ENCODE peak calls at places on chromosomes 3 and 15, in eight cellular contexts. T is RWPE1; J is body of pancreas; F is GM12878; A is Panc1; M is CD8-positive, alpha-beta T cell; R is brain microvascular endothelial cell; S is colonic mucosa. U is an unnamed sample.

GRCh38 chr15:62644874-62645755 is 397.4 kb upstream of the TPM1 start:
- DNase-seq in T (no peak), J (no peak), S (no peak), R (no peak), A (no peak), M (no peak), F (no peak), U (no peak)

GRCh38 chr15:85499498-85499897 is 119.1 kb downstream of the AKAP13 start:
- DNase-seq in M (no peak), A (no peak), F (no peak), S (no peak), J (no peak), R (no peak), T (no peak), U (no peak)

GRCh38 chr3:72231439-72232196 is 446.7 kb upstream of the PROK2 start:
- DNase-seq in T (no peak), J (no peak), M (no peak), R (no peak), S (no peak), A (no peak), F (no peak), U (peak)

GRCh38 chr3:112813016-112813415 is 33.6 kb downstream of the CD200R1L start:
- DNase-seq in A (no peak), S (no peak), M (no peak), R (no peak), F (no peak), T (no peak), J (no peak), U (no peak)

GRCh38 chr3:72299321-72299802 is 514.4 kb upstream of the PROK2 start:
- DNase-seq in S (no peak), F (no peak), J (no peak), T (no peak), M (no peak), A (no peak), R (peak), U (no peak)

GRCh38 chr3:74539879-74540278 is 74.6 kb downstream of the CNTN3 start:
- DNase-seq in T (no peak), M (no peak), S (no peak), R (no peak), A (no peak), J (peak), F (no peak), U (no peak)

GRCh38 chr3:175914785-175915184 is 1055.7 kb downstream of the NAALADL2 start:
- DNase-seq in F (no peak), S (no peak), A (no peak), J (no peak), M (no peak), T (no peak), R (no peak), U (no peak)

GRCh38 chr15:67144609-67145306 is 79.4 kb downstream of the SMAD3 start:
- DNase-seq in T (no peak), M (no peak), F (no peak), A (no peak), J (no peak), R (peak), S (no peak), U (no peak)

GRCh38 chr15:86863226-86863915 is 783.7 kb downstream of the AGBL1 start:
- DNase-seq in A (no peak), S (no peak), R (peak), T (peak), J (no peak), M (no peak), F (no peak), U (no peak)

GRCh38 chr3:78978037-78978436 is 789.8 kb downstream of the ROBO1 start:
- DNase-seq in A (no peak), F (no peak), T (peak), J (no peak), M (no peak), R (no peak), S (no peak), U (no peak)

GRCh38 chr3:164222200-164222599 is 856.1 kb downstream of the SI start:
- DNase-seq in J (no peak), A (no peak), M (no peak), R (no peak), S (no peak), F (no peak), T (no peak), U (no peak)

GRCh38 chr15:40871749-40872617 is 2.1 kb downstream of the RHOV start:
- DNase-seq in S (peak), A (no peak), R (no peak), F (peak), M (no peak), J (peak), T (peak), U (no peak)

GRCh38 chr3:194328080-194328571 is 23.0 kb downstream of the CPN2 start:
- DNase-seq in A (no peak), F (no peak), M (no peak), R (peak), J (peak), S (no peak), T (peak), U (no peak)

GRCh38 chr15:31172606-31173005 is 71.1 kb upstream of the TRPM1 start:
- DNase-seq in A (no peak), M (no peak), F (no peak), T (no peak), S (no peak), J (no peak), R (no peak), U (no peak)

GRCh38 chr3:124282751-124283643 is 291.1 kb upstream of the ROPN1 start:
- DNase-seq in A (no peak), R (no peak), S (no peak), T (no peak), J (no peak), M (no peak), F (no peak), U (no peak)

GRCh38 chr3:184807549-184807948 is 4.4 kb upstream of the VPS8 start:
- DNase-seq in M (no peak), F (no peak), S (no peak), J (no peak), T (no peak), A (no peak), R (no peak), U (no peak)

GRCh38 chr3:71872256-71872655 is 87.3 kb upstream of the PROK2 start:
- DNase-seq in M (no peak), T (no peak), A (no peak), F (no peak), J (no peak), R (no peak), S (no peak), U (no peak)

GRCh38 chr3:129308636-129309035 is 30.0 kb downstream of the HMCES start:
- DNase-seq in F (no peak), R (no peak), T (no peak), A (no peak), M (no peak), S (no peak), J (no peak), U (no peak)

GRCh38 chr3:63960048-63960711 is 48.0 kb upstream of the SCAANT1 start:
- DNase-seq in T (peak), A (peak), R (peak), M (no peak), S (peak), J (peak), F (no peak), U (no peak)

GRCh38 chr3:82376883-82377282 is 615.4 kb upstream of the GBE1 start:
- DNase-seq in S (no peak), A (no peak), F (no peak), R (no peak), J (no peak), M (no peak), T (no peak), U (no peak)

GRCh38 chr3:64145438-64145837 is 79.8 kb downstream of the PRICKLE2 start:
- DNase-seq in A (no peak), F (no peak), M (no peak), T (no peak), R (no peak), J (no peak), S (no peak), U (no peak)

GRCh38 chr3:32837366-32837765 is 19.6 kb downstream of the TRIM71 start:
- DNase-seq in A (no peak), F (no peak), M (no peak), J (no peak), T (no peak), S (no peak), R (no peak), U (no peak)

GRCh38 chr3:51773529-51773928 is 5.5 kb downstream of the IQCF6 start:
- DNase-seq in J (no peak), R (peak), T (no peak), S (no peak), M (no peak), A (no peak), F (no peak), U (no peak)

GRCh38 chr3:3429841-3430240 is 250.3 kb upstream of the CRBN start:
- DNase-seq in J (no peak), A (no peak), T (no peak), R (no peak), F (no peak), S (no peak), M (no peak), U (no peak)

GRCh38 chr3:134009345-134010000 is 20.3 kb downstream of the SLCO2A1 start:
- DNase-seq in M (no peak), A (no peak), F (no peak), S (no peak), T (no peak), J (no peak), R (peak), U (no peak)

GRCh38 chr15:98776607-98777281 is 128.4 kb downstream of the IGF1R start:
- DNase-seq in T (no peak), J (peak), M (no peak), F (peak), S (no peak), A (no peak), R (peak), U (no peak)

GRCh38 chr3:13051066-13051465 is 22.2 kb downstream of the IQSEC1 start:
- DNase-seq in T (no peak), R (no peak), S (no peak), M (no peak), F (no peak), J (no peak), A (no peak), U (no peak)

GRCh38 chr15:41417812-41418211 is 917 bp downstream of the RTF1 start:
- DNase-seq in M (no peak), S (no peak), R (no peak), J (no peak), F (no peak), T (peak), A (no peak), U (no peak)

GRCh38 chr3:126481808-126482502 is 6.3 kb upstream of the ZXDC start:
- DNase-seq in R (no peak), F (no peak), S (peak), J (no peak), T (no peak), M (no peak), A (no peak), U (peak)

GRCh38 chr3:107629556-107629955 is 106.8 kb downstream of the BBX start:
- DNase-seq in F (no peak), R (no peak), J (no peak), S (no peak), T (no peak), A (no peak), M (no peak), U (no peak)

GRCh38 chr15:50262533-50262932 is 3.0 kb downstream of the HDC start:
- DNase-seq in R (no peak), S (no peak), T (no peak), A (no peak), F (no peak), J (no peak), M (peak), U (no peak)

GRCh38 chr3:192727032-192727847 is at the start of gene FGF12:
- DNase-seq in F (no peak), M (no peak), J (peak), T (peak), A (no peak), R (peak), S (peak), U (peak)

GRCh38 chr3:193665370-193665989 is 72.5 kb downstream of the OPA1 start:
- DNase-seq in S (no peak), T (peak), J (no peak), A (peak), F (no peak), M (no peak), R (no peak), U (no peak)

GRCh38 chr3:5517921-5518320 is 330.4 kb downstream of the EDEM1 start:
- DNase-seq in S (no peak), J (no peak), M (no peak), A (no peak), F (no peak), R (no peak), T (no peak), U (no peak)

GRCh38 chr3:108406063-108406660 is 104.2 kb downstream of the MYH15 start:
- DNase-seq in R (no peak), M (no peak), S (no peak), F (no peak), T (no peak), A (no peak), J (no peak), U (no peak)

GRCh38 chr3:118487734-118488133 is 546.9 kb downstream of the IGSF11 start:
- DNase-seq in R (no peak), T (no peak), A (no peak), F (no peak), M (no peak), J (no peak), S (no peak), U (no peak)

GRCh38 chr3:116453676-116454346 is 8.5 kb upstream of the LSAMP start:
- DNase-seq in J (no peak), F (no peak), T (no peak), M (no peak), S (no peak), R (no peak), A (no peak), U (no peak)

GRCh38 chr3:129543999-129544398 is 1.0 kb downstream of the H1-8 start:
- DNase-seq in M (no peak), R (no peak), S (no peak), J (no peak), T (no peak), A (no peak), F (no peak), U (no peak)

GRCh38 chr15:49646891-49647290 is 26.0 kb downstream of the DTWD1 start:
- DNase-seq in A (no peak), J (no peak), T (no peak), S (no peak), M (no peak), R (no peak), F (no peak), U (no peak)

GRCh38 chr15:33865416-33865815 is 102.9 kb upstream of the CHRM5 start:
- DNase-seq in M (no peak), F (no peak), T (no peak), R (no peak), J (no peak), A (no peak), S (no peak), U (no peak)

GRCh38 chr15:33860749-33861148 is 107.5 kb upstream of the CHRM5 start:
- DNase-seq in M (no peak), A (no peak), R (peak), S (no peak), T (peak), F (no peak), J (no peak), U (no peak)

GRCh38 chr15:33859992-33860545 is 108.2 kb upstream of the CHRM5 start:
- DNase-seq in S (no peak), M (no peak), F (no peak), J (no peak), R (no peak), A (no peak), T (no peak), U (no peak)

GRCh38 chr15:33866101-33866737 is 102.1 kb upstream of the CHRM5 start:
- DNase-seq in F (no peak), S (no peak), M (no peak), R (no peak), T (no peak), A (no peak), J (no peak), U (no peak)

DNA sequence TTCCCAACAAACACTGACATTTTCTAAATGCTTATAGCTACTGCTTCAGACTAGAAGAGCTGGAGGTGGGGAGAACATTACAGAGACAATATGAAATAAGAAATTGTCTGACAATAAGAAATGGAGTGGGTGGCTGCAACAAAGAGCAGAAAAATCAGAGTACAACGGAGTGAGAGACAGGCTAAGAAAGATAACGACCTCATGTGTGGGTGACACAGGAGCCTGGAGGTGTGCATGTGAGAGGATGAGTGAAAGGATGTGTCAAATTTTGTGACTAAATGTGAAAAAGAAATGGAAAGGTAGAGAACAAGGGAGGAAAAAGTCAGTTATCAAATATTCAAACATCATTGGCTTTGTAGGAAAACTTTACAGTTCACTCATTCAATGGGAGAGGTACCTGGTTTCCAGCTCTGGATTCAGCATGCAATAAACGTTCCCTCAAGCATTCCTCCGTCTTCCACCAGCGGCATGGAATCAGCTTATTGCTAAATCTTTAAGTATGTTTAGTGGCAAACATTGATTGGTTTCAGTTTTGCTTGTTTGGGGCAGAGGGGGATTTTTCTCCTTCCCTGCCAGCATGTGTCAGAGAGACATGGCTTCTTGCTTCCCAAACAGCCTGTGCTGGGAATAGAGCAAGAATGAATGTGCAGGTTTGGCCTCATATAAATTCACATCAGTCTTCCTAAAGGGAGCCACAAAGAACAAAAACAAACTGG is 103.8 kb upstream of the CHRM5 start:
- DNase-seq in M (no peak), F (no peak), S (no peak), J (no peak), T (no peak), A (no peak), R (no peak), U (no peak)
- H3K27ac ChIP-seq in M (no peak), F (no peak), S (no peak), J (no peak), T (no peak), A (no peak), R (no peak), U (no peak)

GRCh38 chr3:104561324-104561723 is 805.4 kb upstream of the ALCAM start:
- DNase-seq in J (no peak), T (no peak), S (no peak), R (no peak), F (no peak), M (no peak), A (no peak), U (no peak)

GRCh38 chr3:104553121-104553520 is 813.6 kb upstream of the ALCAM start:
- DNase-seq in A (no peak), M (no peak), F (no peak), R (no peak), S (no peak), T (no peak), J (no peak), U (no peak)

GRCh38 chr3:104554409-104554808 is 812.3 kb upstream of the ALCAM start:
- DNase-seq in S (no peak), J (no peak), T (no peak), A (no peak), R (no peak), F (no peak), M (no peak), U (no peak)

GRCh38 chr3:104556372-104557078 is 810.2 kb upstream of the ALCAM start:
- DNase-seq in M (no peak), R (no peak), J (no peak), F (no peak), S (no peak), T (no peak), A (no peak), U (no peak)
- H3K27ac ChIP-seq in M (no peak), R (no peak), J (no peak), F (no peak), S (no peak), T (no peak), A (no peak), U (no peak)

GRCh38 chr15:90202929-90203328 is 1.8 kb downstream of the SEMA4B start:
- DNase-seq in J (no peak), F (no peak), S (no peak), M (no peak), A (no peak), T (no peak), R (no peak), U (no peak)
- H3K27ac ChIP-seq in J (no peak), F (no peak), S (no peak), M (no peak), A (peak), T (peak), R (no peak), U (no peak)

DNA sequence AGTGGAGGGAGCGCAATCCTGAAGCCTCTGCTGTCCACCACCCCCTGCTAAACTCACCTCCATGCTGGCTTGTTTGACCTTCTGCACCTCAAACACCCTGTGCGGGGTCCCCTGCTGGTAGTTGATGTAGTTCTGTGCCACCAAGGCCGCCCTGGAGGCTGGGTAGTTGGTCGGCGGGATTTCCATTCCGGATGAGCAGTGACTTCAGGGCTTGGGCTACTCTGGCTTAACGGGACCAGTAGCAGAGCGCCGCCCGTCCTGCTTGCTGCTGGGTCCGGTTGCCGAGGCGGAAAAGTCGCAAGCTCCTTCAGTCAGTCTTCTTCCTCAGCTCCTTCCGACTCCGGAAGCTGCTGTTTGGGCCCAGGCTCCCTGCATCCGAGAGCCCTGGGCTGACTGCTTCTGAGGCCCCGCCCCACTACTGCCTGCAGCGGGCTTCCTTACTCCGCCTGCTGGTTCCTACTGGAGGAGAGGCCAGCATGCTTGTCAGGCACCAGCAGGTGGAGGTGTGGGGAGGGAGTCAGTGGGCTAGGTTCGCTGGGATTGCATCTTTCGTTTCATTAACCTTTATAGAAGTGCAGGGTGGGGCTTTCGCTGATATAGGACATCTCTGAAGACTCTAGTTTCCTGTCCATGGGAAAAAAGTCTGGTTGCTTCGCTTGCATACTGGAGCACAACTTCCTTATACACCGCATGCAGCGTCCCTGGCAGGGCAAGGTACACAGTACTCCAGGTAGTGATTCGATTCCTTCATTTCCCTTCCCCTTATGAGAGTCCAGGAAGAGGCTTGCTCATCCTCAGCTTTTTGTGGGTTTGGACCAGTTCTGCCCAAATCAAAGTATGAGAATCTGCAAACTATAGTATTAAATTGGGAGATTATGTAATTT is at the start of gene LXN:
- DNase-seq in M (peak), J (peak), R (peak), T (peak), A (peak), F (peak), S (peak), U (no peak)
- H3K27ac ChIP-seq in M (peak), J (peak), R (peak), T (peak), A (peak), F (peak), S (peak), U (no peak)

GRCh38 chr15:78567541-78567940 is 2.2 kb downstream of the CHRNA5 start:
- DNase-seq in S (no peak), R (no peak), M (no peak), T (no peak), J (no peak), F (no peak), A (no peak), U (no peak)
- H3K27ac ChIP-seq in S (no peak), R (no peak), M (no peak), T (no peak), J (no peak), F (no peak), A (peak), U (no peak)

GRCh38 chr15:73601449-73602425 is 31.5 kb downstream of the NPTN start:
- DNase-seq in F (no peak), A (peak), S (peak), M (no peak), R (peak), J (peak), T (peak), U (peak)

GRCh38 chr15:73598540-73599195 is 34.5 kb downstream of the NPTN start:
- DNase-seq in R (no peak), F (no peak), T (no peak), J (no peak), M (no peak), A (no peak), S (no peak), U (peak)

GRCh38 chr15:73600413-73601050 is 32.7 kb downstream of the NPTN start:
- DNase-seq in A (no peak), R (no peak), M (no peak), F (no peak), J (no peak), S (no peak), T (no peak), U (no peak)

GRCh38 chr15:73602444-73602843 is 30.7 kb downstream of the NPTN start:
- DNase-seq in R (no peak), J (no peak), M (no peak), A (no peak), S (no peak), T (no peak), F (no peak), U (no peak)

GRCh38 chr15:73599934-73600333 is 33.3 kb downstream of the NPTN start:
- DNase-seq in M (no peak), R (no peak), T (peak), F (no peak), A (peak), J (no peak), S (no peak), U (no peak)
- H3K27ac ChIP-seq in M (no peak), R (no peak), T (no peak), F (no peak), A (no peak), J (no peak), S (no peak), U (no peak)

U was measured in substantia nigra.